ENCODE peak calls at places on chromosome 21, in seven cellular contexts. I is A549, U is IMR-90, F is prostate gland, O is lower leg skin, W is GM12891, L is tibial nerve. H is an unnamed sample.

GRCh38 chr21:27570306-27570868 is 603.5 kb upstream of the ADAMTS5 start:
- DNase-seq in U (peak), F (no peak), I (no peak), O (peak), L (peak), W (no peak), H (peak)

GRCh38 chr21:31351438-31351837 is 7.4 kb upstream of the TIAM1 start:
- DNase-seq in U (peak), W (no peak), L (no peak), F (no peak), O (no peak), I (no peak), H (peak)

GRCh38 chr21:14995695-14996490 is 68.9 kb downstream of the NRIP1 start:
- DNase-seq in U (peak), F (no peak), I (peak), W (no peak), L (no peak), O (no peak), H (no peak)

GRCh38 chr21:26061437-26061836 is 109.1 kb downstream of the APP start:
- DNase-seq in W (no peak), F (no peak), U (peak), I (no peak), L (no peak), O (no peak), H (no peak)

GRCh38 chr21:15192243-15192642 is 127.4 kb upstream of the NRIP1 start:
- DNase-seq in I (peak), O (no peak), W (no peak), U (no peak), L (no peak), F (peak), H (no peak)

GRCh38 chr21:32009263-32009662 is 136.4 kb downstream of the HUNK start:
- DNase-seq in W (no peak), F (no peak), U (no peak), O (no peak), I (no peak), L (no peak), H (no peak)

GRCh38 chr21:38920631-38921398 is 115.1 kb downstream of the ETS2 start:
- DNase-seq in I (peak), L (no peak), W (no peak), O (no peak), F (no peak), U (peak), H (no peak)

GRCh38 chr21:17789660-17790059 is 29.5 kb downstream of the C21orf91 start:
- DNase-seq in I (no peak), O (no peak), L (no peak), W (no peak), U (no peak), F (no peak), H (no peak)

GRCh38 chr21:31072486-31072885 is 34.2 kb upstream of the KRTAP19-8 start:
- DNase-seq in U (no peak), O (no peak), W (no peak), F (no peak), L (no peak), I (no peak), H (no peak)

GRCh38 chr21:33300701-33301631 is 23.8 kb upstream of the IFNAR1 start:
- DNase-seq in L (no peak), U (no peak), I (no peak), W (no peak), O (no peak), F (peak), H (no peak)

GRCh38 chr21:14901482-14901958 is 163.3 kb downstream of the NRIP1 start:
- DNase-seq in O (no peak), W (no peak), U (peak), L (no peak), F (no peak), I (no peak), H (no peak)

GRCh38 chr21:40208206-40208950 is 341.1 kb downstream of the PCP4 start:
- DNase-seq in U (no peak), F (no peak), O (no peak), W (no peak), L (no peak), I (no peak), H (no peak)

GRCh38 chr21:32705139-32705538 is 22.7 kb downstream of the SYNJ1 start:
- DNase-seq in O (no peak), U (peak), I (no peak), F (no peak), W (no peak), L (no peak), H (no peak)

DNA sequence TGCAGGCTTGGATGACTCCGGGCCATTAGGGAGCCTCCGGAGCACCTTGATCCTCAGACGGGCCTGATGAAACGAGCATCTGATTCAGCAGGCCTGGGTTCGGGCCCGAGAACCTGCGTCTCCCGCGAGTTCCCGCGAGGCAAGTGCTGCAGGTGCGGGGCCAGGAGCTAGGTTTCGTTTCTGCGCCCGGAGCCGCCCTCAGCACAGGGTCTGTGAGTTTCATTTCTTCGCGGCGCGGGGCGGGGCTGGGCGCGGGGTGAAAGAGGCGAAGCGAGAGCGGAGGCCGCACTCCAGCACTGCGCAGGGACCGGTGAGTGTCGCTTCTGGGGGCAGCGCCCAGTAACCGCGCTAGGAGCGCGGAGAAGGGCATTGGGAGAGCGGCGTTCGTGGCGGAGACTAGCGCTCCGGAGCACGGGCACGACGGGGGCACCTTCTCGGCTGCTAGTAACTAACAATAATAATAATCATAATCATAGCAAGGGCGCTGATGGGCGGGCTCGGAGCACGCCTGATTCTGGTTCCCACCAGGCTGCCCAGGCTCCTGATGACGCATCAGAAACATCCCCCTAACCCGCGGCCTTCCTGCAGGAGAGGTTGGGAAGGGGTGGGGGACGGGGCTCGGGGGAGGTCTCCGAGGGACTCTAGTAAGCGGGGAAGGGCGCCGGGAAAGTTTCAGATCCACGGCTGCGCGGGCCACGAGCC is at the start of gene MX1:
- DNase-seq in W (peak), O (no peak), U (peak), I (peak), L (peak), F (peak), H (no peak)
- TF ChIP-seq POLR2A in W (peak), O (no peak), U (no peak), I (no peak), L (peak), F (peak), H (peak)

DNA sequence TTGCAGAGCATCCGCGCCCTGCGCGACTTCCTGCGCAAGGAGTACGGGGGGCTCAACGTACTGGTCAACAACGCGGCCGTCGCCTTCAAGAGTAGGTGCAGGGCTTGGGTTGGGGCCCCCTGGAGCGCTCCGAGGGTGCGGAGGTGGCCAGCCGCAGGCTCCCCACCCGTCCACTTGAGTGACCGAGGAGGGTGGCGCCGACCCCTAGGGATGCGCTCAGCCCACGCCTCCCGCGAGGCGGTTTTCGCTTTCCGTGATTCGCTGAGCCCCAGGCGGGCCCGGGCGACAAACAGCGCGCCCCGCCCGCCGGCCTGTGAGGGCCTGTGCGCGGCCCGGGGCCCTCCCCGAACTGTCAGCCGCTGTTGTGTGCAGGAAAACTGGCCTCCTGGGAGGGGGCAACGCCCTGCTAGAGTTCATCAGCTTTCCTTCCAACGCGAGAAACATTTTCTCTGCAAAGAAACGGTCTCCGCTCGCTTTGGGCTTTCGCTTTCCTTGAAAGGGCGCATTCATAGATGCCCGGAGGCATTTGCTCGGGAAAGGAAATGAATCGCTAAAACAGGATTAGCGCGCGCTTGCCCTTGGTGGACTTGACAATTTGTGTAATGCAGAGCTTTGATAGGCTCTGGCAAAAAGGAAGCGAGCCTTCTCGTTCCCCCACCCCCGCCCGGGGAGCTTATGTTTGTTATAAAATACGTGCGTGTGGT is 664 bp downstream of the CBR3 start:
- DNase-seq in O (peak), F (peak), U (peak), L (peak), I (peak), W (peak), H (peak)
- TF ChIP-seq POLR2A in O (no peak), F (no peak), U (no peak), L (no peak), I (no peak), W (no peak), H (peak)

DNA sequence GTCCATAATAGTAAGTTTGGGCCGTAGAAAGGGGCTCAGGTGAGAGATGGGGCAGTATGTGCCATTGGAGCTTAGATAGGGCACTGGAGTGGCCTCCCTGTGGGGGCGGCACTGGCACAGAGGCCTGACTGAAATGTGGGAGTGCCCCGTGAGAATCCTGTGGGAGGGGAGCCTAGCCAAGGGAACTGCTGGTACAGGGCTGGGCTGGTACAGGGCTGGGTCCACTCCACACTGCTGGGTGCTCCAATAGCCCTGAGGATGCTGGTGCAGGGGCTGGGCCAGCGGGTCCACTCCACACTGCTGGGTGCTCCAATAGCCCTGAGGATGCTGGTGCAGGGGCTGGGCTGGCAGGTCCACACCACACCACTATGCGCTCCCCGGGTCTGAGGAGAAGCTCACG is 44.8 kb upstream of the PWP2 start:
- DNase-seq in F (no peak), L (no peak), I (no peak), W (no peak), O (no peak), U (no peak), H (no peak)
- TF ChIP-seq POLR2A in F (no peak), L (no peak), I (no peak), W (no peak), O (no peak), U (no peak), H (no peak)

DNA sequence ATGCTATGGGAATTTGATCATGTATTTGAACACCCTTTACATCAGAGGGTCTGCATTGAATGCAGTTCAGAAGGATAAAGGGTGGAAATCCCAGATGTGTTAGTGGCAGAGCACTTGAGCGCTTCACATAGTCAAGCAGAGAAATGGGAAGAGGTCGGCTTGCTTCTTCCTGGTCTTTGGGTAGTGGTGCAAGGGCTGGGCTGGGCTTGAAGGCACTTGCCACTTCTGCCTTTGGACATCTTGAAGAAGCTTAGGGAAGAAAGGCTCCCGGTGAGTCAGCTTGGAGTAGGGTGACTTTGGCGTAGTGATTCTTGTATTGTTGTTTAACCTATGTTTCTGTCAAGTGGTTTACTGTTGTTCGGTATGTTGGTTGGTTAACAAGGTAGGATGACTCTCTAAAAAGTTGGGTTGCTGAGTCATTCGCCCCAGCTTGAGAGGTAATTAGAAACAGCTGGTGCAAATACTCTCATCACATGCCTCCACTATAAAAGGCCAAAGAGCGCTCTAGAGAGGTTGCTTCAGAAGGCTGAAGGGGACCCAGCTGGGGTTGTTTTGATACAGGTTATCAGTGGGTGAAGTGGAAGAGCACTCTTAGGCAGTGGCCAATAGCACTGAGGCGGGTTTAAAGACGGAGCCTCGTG is 1.3 kb downstream of the BACH1 start:
- DNase-seq in O (peak), L (no peak), W (no peak), U (peak), F (peak), I (peak), H (peak)
- TF ChIP-seq POLR2A in O (no peak), L (no peak), W (no peak), U (peak), F (no peak), I (no peak), H (no peak)

GRCh38 chr21:43866233-43866632 is 1.2 kb downstream of the AGPAT3 start:
- DNase-seq in U (peak), F (peak), I (no peak), L (no peak), W (peak), O (no peak), H (peak)

GRCh38 chr21:43867936-43868335 is 2.9 kb downstream of the AGPAT3 start:
- DNase-seq in I (no peak), O (no peak), L (no peak), U (no peak), F (no peak), W (no peak), H (no peak)

GRCh38 chr21:43867332-43867703 is 2.3 kb downstream of the AGPAT3 start:
- DNase-seq in W (no peak), U (no peak), F (no peak), I (no peak), L (no peak), O (no peak), H (no peak)

GRCh38 chr21:43865471-43866181 is 603 bp downstream of the AGPAT3 start:
- DNase-seq in O (no peak), W (peak), L (no peak), U (peak), F (no peak), I (no peak), H (peak)

DNA sequence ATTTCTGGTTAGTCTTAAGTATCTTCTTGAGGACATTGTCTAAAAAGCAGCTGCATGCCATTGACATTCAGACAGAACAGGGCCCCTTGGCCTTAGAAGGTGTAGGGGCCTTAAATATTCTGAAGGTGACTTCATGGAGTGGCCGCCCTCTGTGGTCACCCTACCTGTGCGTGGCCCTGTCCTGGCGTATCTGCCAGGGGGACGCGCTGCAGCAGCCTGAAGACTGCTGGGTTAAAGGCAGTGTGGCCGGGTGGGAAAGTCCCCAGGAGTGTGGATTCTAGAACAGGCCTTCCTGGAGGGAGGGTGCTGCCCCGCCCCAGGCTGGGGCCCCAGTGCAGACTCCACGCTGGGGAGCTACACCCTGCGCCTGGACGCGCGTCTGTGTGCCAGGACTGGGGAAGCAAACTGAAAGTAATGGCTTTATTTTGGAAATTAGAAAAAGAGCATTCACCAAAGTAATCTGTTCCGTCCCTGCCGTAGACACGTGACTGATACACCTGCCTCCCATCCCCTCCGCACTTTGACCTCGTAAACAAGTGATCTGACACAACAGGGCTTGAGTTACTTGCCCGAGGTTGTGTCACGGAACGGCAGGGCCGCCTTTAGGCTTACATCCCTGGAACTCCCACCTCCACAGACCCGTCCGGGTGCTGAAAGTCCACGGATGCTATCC is 1.8 kb downstream of the AGPAT3 start:
- DNase-seq in L (no peak), W (peak), U (no peak), F (peak), I (no peak), O (no peak), H (no peak)
- TF ChIP-seq POLR2A in L (no peak), W (peak), U (no peak), F (peak), I (no peak), O (no peak), H (no peak)

GRCh38 chr21:34888569-34889286 is 160.4 kb downstream of the RUNX1 start:
- DNase-seq in L (peak), O (peak), I (peak), W (peak), F (peak), U (peak), H (peak)

GRCh38 chr21:34889287-34889536 is 159.9 kb downstream of the RUNX1 start:
- DNase-seq in I (peak), L (no peak), W (no peak), F (peak), U (peak), O (peak), H (peak)

GRCh38 chr21:34889537-34890257 is 159.4 kb downstream of the RUNX1 start:
- DNase-seq in L (peak), W (peak), F (peak), I (peak), O (peak), U (peak), H (peak)

GRCh38 chr21:34886554-34887385 is 162.3 kb downstream of the RUNX1 start:
- DNase-seq in U (no peak), O (no peak), F (no peak), L (no peak), W (no peak), I (no peak), H (peak)

DNA sequence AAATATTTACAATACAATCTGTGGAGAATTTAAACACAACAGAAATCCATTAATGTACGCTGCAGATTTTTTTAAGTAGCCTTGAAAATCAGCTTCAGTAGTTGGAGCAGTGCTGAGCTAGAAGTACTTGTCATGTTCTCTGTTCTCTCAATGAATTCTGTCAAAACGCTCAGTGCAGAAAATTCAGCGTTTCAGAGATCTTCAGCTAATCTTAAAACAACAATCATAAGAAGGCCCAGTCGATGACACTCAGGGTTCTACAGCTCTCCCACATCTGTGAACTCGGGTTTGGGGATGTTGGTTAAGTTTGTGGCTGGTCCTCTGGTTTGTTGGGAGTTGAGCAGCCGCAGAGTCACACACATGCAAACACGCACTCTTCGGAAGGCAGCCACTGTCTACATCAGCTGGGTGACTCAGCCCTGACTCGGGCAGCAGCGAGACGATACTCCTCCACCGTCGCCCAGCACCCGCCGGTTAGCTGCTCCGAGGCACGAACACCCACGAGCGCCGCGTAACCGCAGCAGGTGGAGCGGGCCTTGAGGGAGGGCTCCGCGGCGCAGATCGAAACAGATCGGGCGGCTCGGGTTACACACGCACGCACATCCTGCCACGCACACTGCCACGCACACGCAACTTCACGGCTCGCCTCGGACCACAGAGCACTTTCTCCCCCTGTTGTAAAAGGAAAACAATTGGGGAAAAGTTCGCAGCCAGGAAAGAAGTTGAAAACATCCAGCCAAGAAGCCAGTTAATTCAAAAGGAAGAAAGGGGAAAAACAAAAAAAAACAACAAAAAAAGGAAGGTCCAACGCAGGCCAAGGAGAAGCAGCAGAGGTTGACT is 161.2 kb downstream of the RUNX1 start:
- DNase-seq in O (peak), U (peak), L (peak), W (peak), F (peak), I (peak), H (peak)
- TF ChIP-seq POLR2A in O (no peak), U (peak), L (no peak), W (no peak), F (peak), I (no peak), H (peak)

H was measured in H54.